ENCODE peak calls at places on chromosomes 3 and 15, in five cellular contexts. H is right atrium auricular region, V is DND-41, Y is psoas muscle, P is lower lobe of right lung. W is an unnamed sample. For H3K4me1 and H3K27me3, the result is how much of the 10 kb centered on the place peaks cover.

GRCh38 chr3:53740946-53741345 is 105.3 kb downstream of the CHDH start:
- DNase-seq in P (no peak), V (no peak), Y (no peak), H (no peak), W (no peak)

GRCh38 chr3:178795349-178795748 is 259.1 kb downstream of the KCNMB2 start:
- DNase-seq in H (no peak), V (no peak), Y (no peak), P (no peak), W (no peak)

GRCh38 chr3:11820540-11821041 is 26.1 kb downstream of the TAMM41 start:
- DNase-seq in P (no peak), H (no peak), Y (no peak), V (no peak), W (no peak)

GRCh38 chr3:135513106-135514063 is 452.1 kb upstream of the PPP2R3A start:
- DNase-seq in Y (no peak), H (no peak), V (peak), P (no peak), W (no peak)

GRCh38 chr15:67833504-67834248 is 6.2 kb downstream of the RNU6-1 start:
- DNase-seq in H (peak), P (no peak), Y (peak), V (no peak), W (no peak)

GRCh38 chr3:161066926-161067325 is 38.2 kb downstream of the B3GALNT1 start:
- DNase-seq in V (peak), P (no peak), Y (no peak), H (no peak), W (no peak)

GRCh38 chr3:162569314-162569713 is 1072.7 kb downstream of the OTOL1 start:
- DNase-seq in Y (no peak), V (no peak), P (no peak), H (no peak), W (no peak)

GRCh38 chr3:186217820-186218164 is 108.9 kb upstream of the ETV5 start:
- DNase-seq in V (no peak), H (no peak), P (no peak), Y (no peak), W (no peak)

GRCh38 chr3:153961498-153961897 is 159.7 kb upstream of the ARHGEF26 start:
- DNase-seq in V (no peak), P (no peak), Y (no peak), H (no peak), W (no peak)

GRCh38 chr3:113695818-113696645 is at the start of gene USF3:
- DNase-seq in P (peak), Y (peak), V (peak), H (no peak), W (peak)

GRCh38 chr15:77495806-77496589 is 75.3 kb downstream of the HMG20A start:
- DNase-seq in H (no peak), Y (peak), P (no peak), V (no peak), W (no peak)

GRCh38 chr3:101509811-101510210 is 3.2 kb downstream of the SENP7 start:
- DNase-seq in V (no peak), Y (no peak), P (no peak), H (no peak), W (no peak)

GRCh38 chr15:101387591-101387990 is 92.5 kb upstream of the SNRPA1 start:
- DNase-seq in P (no peak), V (no peak), Y (no peak), H (no peak), W (no peak)

GRCh38 chr3:107670991-107671390 is 148.2 kb downstream of the BBX start:
- DNase-seq in V (no peak), P (no peak), H (no peak), Y (no peak), W (no peak)

GRCh38 chr3:18190646-18191045 is 234.5 kb downstream of the SATB1 start:
- DNase-seq in Y (no peak), P (no peak), H (no peak), V (no peak), W (no peak)

GRCh38 chr3:12959838-12960378 is 113.3 kb downstream of the IQSEC1 start:
- DNase-seq in Y (no peak), H (no peak), V (no peak), P (peak), W (no peak)

GRCh38 chr3:12962292-12962691 is 110.9 kb downstream of the IQSEC1 start:
- DNase-seq in H (no peak), V (no peak), Y (no peak), P (no peak), W (no peak)

GRCh38 chr3:12960497-12960896 is 112.7 kb downstream of the IQSEC1 start:
- DNase-seq in Y (no peak), P (no peak), V (no peak), H (no peak), W (no peak)

GRCh38 chr3:12961726-12962036 is 111.5 kb downstream of the IQSEC1 start:
- DNase-seq in P (no peak), H (no peak), V (no peak), Y (no peak), W (no peak)

GRCh38 chr3:12961007-12961725 is 112.1 kb downstream of the IQSEC1 start:
- DNase-seq in P (no peak), Y (no peak), V (no peak), H (no peak), W (no peak)
- H3K4me1 ChIP-seq in P (half or more), Y (half or more), V (under half), H (half or more), W (half or more)

GRCh38 chr3:194315965-194316361 is 35.2 kb downstream of the CPN2 start:
- DNase-seq in P (no peak), H (peak), Y (no peak), V (no peak), W (no peak)
- H3K4me3 ChIP-seq in P (peak), H (peak), Y (peak), V (no peak), W (no peak)

DNA sequence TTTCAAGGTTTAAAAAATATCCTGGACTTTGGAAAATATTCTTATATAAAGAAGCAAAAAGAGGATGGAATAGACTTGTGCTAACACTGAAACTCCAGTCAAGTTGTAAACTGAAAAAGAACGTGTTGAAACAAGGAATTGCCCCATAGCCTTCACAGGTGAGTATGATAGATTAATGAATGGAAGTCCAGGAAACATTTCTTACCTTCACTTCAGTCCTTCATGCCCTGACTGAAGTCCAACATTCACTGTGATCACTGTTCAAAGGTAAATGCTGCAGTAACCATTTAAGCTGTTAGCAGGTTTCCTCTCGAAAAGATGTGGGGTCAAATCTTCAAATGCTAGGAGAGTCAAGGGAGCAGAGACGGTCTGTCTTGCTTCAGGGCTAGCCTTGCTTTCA is 46.2 kb downstream of the SLC30A4 start:
- DNase-seq in P (no peak), Y (no peak), H (no peak), V (no peak), W (no peak)
- H3K27me3 ChIP-seq in P (under half), Y (under half), H (under half), V (under half), W (under half)

DNA sequence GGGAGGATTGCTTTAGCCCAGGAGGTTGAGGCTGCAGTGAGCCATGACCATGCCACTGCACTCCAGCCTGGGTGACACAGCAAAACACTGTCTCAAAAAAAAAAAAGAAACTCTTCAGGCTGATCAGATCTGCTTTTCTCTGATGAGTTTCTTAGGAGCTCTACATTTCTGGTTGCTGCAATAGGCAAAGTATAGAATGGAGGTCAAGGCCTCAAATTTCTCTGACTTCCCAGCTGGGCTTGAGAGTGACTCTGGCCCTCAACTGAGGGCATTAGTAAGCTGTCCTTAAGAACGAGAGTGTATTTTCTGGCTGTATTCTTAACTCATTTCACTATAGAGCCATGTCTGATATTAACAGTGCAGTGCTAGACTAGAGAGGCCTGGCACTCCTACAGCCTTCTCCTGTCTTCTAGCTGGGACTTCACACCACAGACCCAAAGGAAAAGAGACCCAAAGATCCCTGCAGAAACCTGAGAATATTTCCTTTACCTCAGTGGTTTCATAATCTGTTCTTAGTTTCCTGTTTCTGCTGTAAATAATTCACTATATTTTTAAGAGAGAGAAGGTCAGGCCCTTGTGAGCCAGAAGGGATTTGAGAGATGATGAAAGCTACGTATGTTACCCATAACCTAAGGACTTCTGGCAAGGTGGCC is 2.0 kb upstream of the NR1I2 start:
- DNase-seq in Y (no peak), P (no peak), V (no peak), H (no peak), W (no peak)
- H3K4me1 ChIP-seq in Y (under half), P (under half), V (under half), H (under half), W (under half)

DNA sequence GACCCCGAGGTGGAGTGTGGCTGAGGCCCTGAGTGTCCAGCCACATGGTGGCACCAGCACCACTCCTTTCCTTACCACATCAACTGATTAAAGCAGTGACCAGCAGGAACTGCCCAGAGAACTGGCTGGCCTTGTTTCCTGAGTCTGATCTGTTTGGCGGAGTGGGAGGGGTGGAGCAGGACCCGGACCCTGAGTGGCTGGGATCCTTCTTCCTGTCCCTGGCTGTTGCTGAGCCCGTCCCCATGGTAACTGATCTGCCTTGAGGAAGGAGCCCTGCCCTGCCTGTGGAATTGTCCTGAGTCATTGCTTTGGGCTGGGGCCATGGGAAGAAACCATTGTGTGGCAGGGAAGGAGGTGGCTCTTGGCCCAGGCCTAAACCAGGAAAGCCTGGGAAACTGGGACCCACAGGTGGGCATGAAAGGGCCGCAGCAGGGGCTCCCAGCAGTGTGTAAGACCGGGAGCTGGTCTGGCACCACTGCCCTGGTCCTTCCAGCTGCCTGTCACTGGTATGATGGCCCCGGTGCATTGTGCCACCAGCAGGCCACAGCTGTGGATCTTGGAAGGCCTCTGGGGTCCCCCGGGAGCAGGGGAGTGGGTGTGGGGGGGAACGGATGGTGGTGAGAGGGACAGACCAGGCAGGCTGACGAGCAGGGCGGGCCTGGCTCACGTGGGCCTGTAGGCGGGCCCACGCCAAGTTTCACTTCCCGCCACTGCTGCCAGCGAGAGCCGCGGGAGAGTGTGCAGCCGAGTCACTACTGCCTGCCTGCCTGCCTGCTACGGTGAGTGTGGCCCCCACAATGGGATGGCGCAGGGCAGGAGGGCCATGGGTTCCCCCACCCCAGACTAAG is 19.2 kb downstream of the ATRIP start:
- DNase-seq in P (peak), V (peak), H (peak), Y (peak), W (peak)
- H3K4me3 ChIP-seq in P (peak), V (peak), H (peak), Y (peak), W (peak)

GRCh38 chr15:41503669-41504010 is 10.0 kb downstream of the ITPKA start:
- DNase-seq in H (no peak), Y (no peak), P (no peak), V (no peak), W (no peak)
- H3K27me3 ChIP-seq in H (under half), Y (under half), P (under half), V (under half), W (under half)

GRCh38 chr15:50884583-50884982 is 23.9 kb upstream of the AP4E1 start:
- DNase-seq in Y (no peak), H (no peak), P (no peak), V (no peak), W (no peak)

GRCh38 chr15:50886139-50886467 is 22.4 kb upstream of the AP4E1 start:
- DNase-seq in V (no peak), Y (no peak), P (no peak), H (no peak), W (no peak)

GRCh38 chr15:50881121-50882048 is 27.1 kb upstream of the AP4E1 start:
- DNase-seq in H (no peak), Y (no peak), V (no peak), P (peak), W (no peak)

GRCh38 chr15:50886611-50887350 is 21.7 kb upstream of the AP4E1 start:
- DNase-seq in P (no peak), Y (no peak), V (no peak), H (no peak), W (no peak)

GRCh38 chr15:50883903-50884302 is 24.6 kb upstream of the AP4E1 start:
- DNase-seq in P (no peak), Y (no peak), H (no peak), V (peak), W (no peak)
- H3K4me1 ChIP-seq in P (under half), Y (under half), H (under half), V (half or more), W (under half)